ENCODE peak calls at places on chromosome 22, in eight cellular contexts. One of them, this sample, is unnamed. For H3K9me3, the result is how much of the 10 kb centered on the place peaks cover.

GRCh38 chr22:20425821-20426615 is 11.6 kb downstream of the SCARF2 start:
- DNase-seq in neural progenitor cell: no peak
- DNase-seq in OCI-LY7: no peak
- DNase-seq in hepatocyte: no peak
- DNase-seq in GM23248: no peak
- DNase-seq in HCT116: no peak
- DNase-seq in SK-N-SH: no peak
- DNase-seq in MM.1S: no peak
- DNase-seq in this sample: no peak

GRCh38 chr22:42747701-42748513 is 27.2 kb upstream of the A4GALT start:
- DNase-seq in neural progenitor cell: peak
- DNase-seq in OCI-LY7: no peak
- DNase-seq in hepatocyte: peak
- DNase-seq in GM23248: peak
- DNase-seq in HCT116: no peak
- DNase-seq in SK-N-SH: no peak
- DNase-seq in MM.1S: no peak
- DNase-seq in this sample: no peak

GRCh38 chr22:29269230-29269604 is 1.1 kb downstream of the EWSR1 start:
- DNase-seq in neural progenitor cell: no peak
- DNase-seq in OCI-LY7: peak
- DNase-seq in hepatocyte: no peak
- DNase-seq in GM23248: peak
- DNase-seq in HCT116: no peak
- DNase-seq in SK-N-SH: no peak
- DNase-seq in MM.1S: no peak
- DNase-seq in this sample: no peak

GRCh38 chr22:26561756-26562417 is 28.0 kb downstream of the TPST2 start:
- DNase-seq in neural progenitor cell: no peak
- DNase-seq in OCI-LY7: no peak
- DNase-seq in hepatocyte: no peak
- DNase-seq in GM23248: no peak
- DNase-seq in HCT116: no peak
- DNase-seq in SK-N-SH: no peak
- DNase-seq in MM.1S: no peak
- DNase-seq in this sample: no peak

GRCh38 chr22:32701021-32701420 is 100.5 kb upstream of the TIMP3 start:
- DNase-seq in neural progenitor cell: no peak
- DNase-seq in OCI-LY7: no peak
- DNase-seq in hepatocyte: no peak
- DNase-seq in GM23248: peak
- DNase-seq in HCT116: no peak
- DNase-seq in SK-N-SH: no peak
- DNase-seq in MM.1S: no peak
- DNase-seq in this sample: no peak

GRCh38 chr22:27213766-27214581 is 556.6 kb downstream of the MIAT start:
- DNase-seq in neural progenitor cell: no peak
- DNase-seq in OCI-LY7: no peak
- DNase-seq in hepatocyte: no peak
- DNase-seq in GM23248: peak
- DNase-seq in HCT116: no peak
- DNase-seq in SK-N-SH: no peak
- DNase-seq in MM.1S: no peak
- DNase-seq in this sample: no peak

GRCh38 chr22:32050678-32051515 is 7.8 kb downstream of the SLC5A1 start:
- DNase-seq in neural progenitor cell: no peak
- DNase-seq in OCI-LY7: no peak
- DNase-seq in hepatocyte: peak
- DNase-seq in GM23248: peak
- DNase-seq in HCT116: peak
- DNase-seq in SK-N-SH: no peak
- DNase-seq in MM.1S: peak
- DNase-seq in this sample: peak

GRCh38 chr22:29061773-29062172 is at the start of gene C22orf31:
- DNase-seq in neural progenitor cell: no peak
- DNase-seq in OCI-LY7: no peak
- DNase-seq in hepatocyte: no peak
- DNase-seq in GM23248: no peak
- DNase-seq in HCT116: no peak
- DNase-seq in SK-N-SH: no peak
- DNase-seq in MM.1S: no peak
- DNase-seq in this sample: no peak

GRCh38 chr22:43448048-43448447 is 36.2 kb downstream of the MPPED1 start:
- DNase-seq in neural progenitor cell: no peak
- DNase-seq in OCI-LY7: no peak
- DNase-seq in hepatocyte: no peak
- DNase-seq in GM23248: no peak
- DNase-seq in HCT116: no peak
- DNase-seq in SK-N-SH: no peak
- DNase-seq in MM.1S: no peak
- DNase-seq in this sample: no peak

GRCh38 chr22:42895087-42895486 is 38.0 kb upstream of the ARFGAP3 start:
- DNase-seq in neural progenitor cell: no peak
- DNase-seq in OCI-LY7: peak
- DNase-seq in hepatocyte: no peak
- DNase-seq in GM23248: no peak
- DNase-seq in HCT116: no peak
- DNase-seq in SK-N-SH: no peak
- DNase-seq in MM.1S: no peak
- DNase-seq in this sample: no peak

GRCh38 chr22:19824197-19825015 is 30.3 kb downstream of the GNB1L start:
- DNase-seq in neural progenitor cell: no peak
- DNase-seq in OCI-LY7: no peak
- DNase-seq in hepatocyte: peak
- DNase-seq in GM23248: no peak
- DNase-seq in HCT116: no peak
- DNase-seq in SK-N-SH: no peak
- DNase-seq in MM.1S: no peak
- DNase-seq in this sample: no peak

GRCh38 chr22:41311487-41311886 is 10.2 kb downstream of the ZC3H7B start:
- DNase-seq in neural progenitor cell: no peak
- DNase-seq in OCI-LY7: no peak
- DNase-seq in hepatocyte: no peak
- DNase-seq in GM23248: no peak
- DNase-seq in HCT116: no peak
- DNase-seq in SK-N-SH: no peak
- DNase-seq in MM.1S: no peak
- DNase-seq in this sample: no peak

GRCh38 chr22:39763276-39763675 is 130.3 kb downstream of the ENTHD1 start:
- DNase-seq in neural progenitor cell: no peak
- DNase-seq in OCI-LY7: no peak
- DNase-seq in hepatocyte: no peak
- DNase-seq in GM23248: no peak
- DNase-seq in HCT116: no peak
- DNase-seq in SK-N-SH: no peak
- DNase-seq in MM.1S: no peak
- DNase-seq in this sample: no peak

GRCh38 chr22:39765029-39765428 is 128.5 kb downstream of the ENTHD1 start:
- DNase-seq in neural progenitor cell: no peak
- DNase-seq in OCI-LY7: no peak
- DNase-seq in hepatocyte: no peak
- DNase-seq in GM23248: no peak
- DNase-seq in HCT116: no peak
- DNase-seq in SK-N-SH: peak
- DNase-seq in MM.1S: no peak
- DNase-seq in this sample: no peak
- H3K4me2 ChIP-seq in neural progenitor cell: no peak
- H3K4me2 ChIP-seq in OCI-LY7: no peak
- H3K4me2 ChIP-seq in hepatocyte: no peak
- H3K4me2 ChIP-seq in GM23248: no peak
- H3K4me2 ChIP-seq in HCT116: no peak
- H3K4me2 ChIP-seq in SK-N-SH: no peak
- H3K4me2 ChIP-seq in MM.1S: no peak
- H3K4me2 ChIP-seq in this sample: no peak

GRCh38 chr22:50683086-50683993 is 10.7 kb downstream of the SHANK3 start:
- DNase-seq in neural progenitor cell: peak
- DNase-seq in OCI-LY7: no peak
- DNase-seq in hepatocyte: peak
- DNase-seq in GM23248: no peak
- DNase-seq in HCT116: no peak
- DNase-seq in SK-N-SH: peak
- DNase-seq in MM.1S: no peak
- DNase-seq in this sample: no peak

GRCh38 chr22:50686794-50687193 is 14.2 kb downstream of the SHANK3 start:
- DNase-seq in neural progenitor cell: no peak
- DNase-seq in OCI-LY7: no peak
- DNase-seq in hepatocyte: no peak
- DNase-seq in GM23248: no peak
- DNase-seq in HCT116: no peak
- DNase-seq in SK-N-SH: no peak
- DNase-seq in MM.1S: no peak
- DNase-seq in this sample: no peak

GRCh38 chr22:50684501-50684900 is 11.9 kb downstream of the SHANK3 start:
- DNase-seq in neural progenitor cell: no peak
- DNase-seq in OCI-LY7: no peak
- DNase-seq in hepatocyte: no peak
- DNase-seq in GM23248: no peak
- DNase-seq in HCT116: no peak
- DNase-seq in SK-N-SH: peak
- DNase-seq in MM.1S: no peak
- DNase-seq in this sample: no peak

GRCh38 chr22:50683994-50684371 is 11.4 kb downstream of the SHANK3 start:
- DNase-seq in neural progenitor cell: no peak
- DNase-seq in OCI-LY7: no peak
- DNase-seq in hepatocyte: no peak
- DNase-seq in GM23248: no peak
- DNase-seq in HCT116: no peak
- DNase-seq in SK-N-SH: peak
- DNase-seq in MM.1S: no peak
- DNase-seq in this sample: no peak

DNA sequence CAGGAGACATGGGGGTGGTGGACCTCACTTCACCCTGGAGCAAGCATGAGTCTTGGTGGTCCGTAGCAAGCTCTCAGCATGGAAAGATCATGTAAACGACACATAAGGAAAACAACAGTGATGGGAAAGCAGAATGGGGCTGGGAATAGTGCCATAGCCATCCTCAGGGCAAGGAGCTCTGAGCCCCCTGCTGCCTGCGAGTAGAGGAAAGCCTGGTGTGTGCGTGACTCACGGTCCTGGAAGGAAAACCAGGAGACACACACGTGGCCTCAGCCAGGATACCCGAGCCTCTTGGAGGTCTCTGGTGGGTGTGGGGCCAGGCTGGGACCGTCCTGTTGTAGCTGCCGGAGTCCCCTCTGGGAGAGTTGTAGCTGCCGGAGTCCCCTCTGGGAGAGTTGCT is 12.4 kb downstream of the SHANK3 start:
- DNase-seq in neural progenitor cell: peak
- DNase-seq in OCI-LY7: no peak
- DNase-seq in hepatocyte: peak
- DNase-seq in GM23248: no peak
- DNase-seq in HCT116: no peak
- DNase-seq in SK-N-SH: peak
- DNase-seq in MM.1S: no peak
- DNase-seq in this sample: no peak
- TF ChIP-seq EZH2phosphoT487 in neural progenitor cell: no peak
- TF ChIP-seq EZH2phosphoT487 in OCI-LY7: no peak
- TF ChIP-seq EZH2phosphoT487 in hepatocyte: no peak
- TF ChIP-seq EZH2phosphoT487 in GM23248: no peak
- TF ChIP-seq EZH2phosphoT487 in HCT116: no peak
- TF ChIP-seq EZH2phosphoT487 in SK-N-SH: no peak
- TF ChIP-seq EZH2phosphoT487 in MM.1S: no peak
- TF ChIP-seq EZH2phosphoT487 in this sample: no peak

GRCh38 chr22:48740086-48740730 is 1087.5 kb downstream of the BRD1 start:
- DNase-seq in neural progenitor cell: no peak
- DNase-seq in OCI-LY7: no peak
- DNase-seq in hepatocyte: peak
- DNase-seq in GM23248: no peak
- DNase-seq in HCT116: no peak
- DNase-seq in SK-N-SH: no peak
- DNase-seq in MM.1S: no peak
- DNase-seq in this sample: no peak

GRCh38 chr22:48736593-48737460 is 1090.8 kb downstream of the BRD1 start:
- DNase-seq in neural progenitor cell: no peak
- DNase-seq in OCI-LY7: no peak
- DNase-seq in hepatocyte: no peak
- DNase-seq in GM23248: no peak
- DNase-seq in HCT116: no peak
- DNase-seq in SK-N-SH: no peak
- DNase-seq in MM.1S: no peak
- DNase-seq in this sample: no peak

GRCh38 chr22:48737461-48738203 is 1090.0 kb downstream of the BRD1 start:
- DNase-seq in neural progenitor cell: no peak
- DNase-seq in OCI-LY7: no peak
- DNase-seq in hepatocyte: no peak
- DNase-seq in GM23248: no peak
- DNase-seq in HCT116: no peak
- DNase-seq in SK-N-SH: no peak
- DNase-seq in MM.1S: no peak
- DNase-seq in this sample: no peak

GRCh38 chr22:48739348-48740085 is 1088.2 kb downstream of the BRD1 start:
- DNase-seq in neural progenitor cell: no peak
- DNase-seq in OCI-LY7: no peak
- DNase-seq in hepatocyte: no peak
- DNase-seq in GM23248: no peak
- DNase-seq in HCT116: no peak
- DNase-seq in SK-N-SH: no peak
- DNase-seq in MM.1S: no peak
- DNase-seq in this sample: no peak

GRCh38 chr22:48738204-48738980 is 1089.3 kb downstream of the BRD1 start:
- DNase-seq in neural progenitor cell: no peak
- DNase-seq in OCI-LY7: no peak
- DNase-seq in hepatocyte: no peak
- DNase-seq in GM23248: no peak
- DNase-seq in HCT116: no peak
- DNase-seq in SK-N-SH: no peak
- DNase-seq in MM.1S: no peak
- DNase-seq in this sample: no peak
- H3K9me3 ChIP-seq in neural progenitor cell: under half
- H3K9me3 ChIP-seq in OCI-LY7: under half
- H3K9me3 ChIP-seq in hepatocyte: under half
- H3K9me3 ChIP-seq in GM23248: under half
- H3K9me3 ChIP-seq in HCT116: under half
- H3K9me3 ChIP-seq in SK-N-SH: under half
- H3K9me3 ChIP-seq in MM.1S: under half
- H3K9me3 ChIP-seq in this sample: under half

GRCh38 chr22:39958916-39959639 is 1.1 kb upstream of the TMA7B start:
- DNase-seq in neural progenitor cell: no peak
- DNase-seq in OCI-LY7: no peak
- DNase-seq in hepatocyte: no peak
- DNase-seq in GM23248: no peak
- DNase-seq in HCT116: no peak
- DNase-seq in SK-N-SH: no peak
- DNase-seq in MM.1S: no peak
- DNase-seq in this sample: no peak

GRCh38 chr22:39960791-39961746 is 872 bp downstream of the TMA7B start:
- DNase-seq in neural progenitor cell: no peak
- DNase-seq in OCI-LY7: no peak
- DNase-seq in hepatocyte: peak
- DNase-seq in GM23248: peak
- DNase-seq in HCT116: no peak
- DNase-seq in SK-N-SH: no peak
- DNase-seq in MM.1S: peak
- DNase-seq in this sample: peak

GRCh38 chr22:39958009-39958711 is 2.0 kb upstream of the TMA7B start:
- DNase-seq in neural progenitor cell: no peak
- DNase-seq in OCI-LY7: no peak
- DNase-seq in hepatocyte: no peak
- DNase-seq in GM23248: no peak
- DNase-seq in HCT116: no peak
- DNase-seq in SK-N-SH: no peak
- DNase-seq in MM.1S: no peak
- DNase-seq in this sample: no peak

GRCh38 chr22:39962071-39962470 is 1.9 kb downstream of the TMA7B start:
- DNase-seq in neural progenitor cell: no peak
- DNase-seq in OCI-LY7: no peak
- DNase-seq in hepatocyte: no peak
- DNase-seq in GM23248: no peak
- DNase-seq in HCT116: no peak
- DNase-seq in SK-N-SH: no peak
- DNase-seq in MM.1S: no peak
- DNase-seq in this sample: no peak

GRCh38 chr22:39959640-39960447 is at the start of gene TMA7B:
- DNase-seq in neural progenitor cell: peak
- DNase-seq in OCI-LY7: no peak
- DNase-seq in hepatocyte: peak
- DNase-seq in GM23248: peak
- DNase-seq in HCT116: no peak
- DNase-seq in SK-N-SH: peak
- DNase-seq in MM.1S: no peak
- DNase-seq in this sample: peak
- H3K4me2 ChIP-seq in neural progenitor cell: no peak
- H3K4me2 ChIP-seq in OCI-LY7: no peak
- H3K4me2 ChIP-seq in hepatocyte: no peak
- H3K4me2 ChIP-seq in GM23248: peak
- H3K4me2 ChIP-seq in HCT116: peak
- H3K4me2 ChIP-seq in SK-N-SH: peak
- H3K4me2 ChIP-seq in MM.1S: peak
- H3K4me2 ChIP-seq in this sample: peak